ENCODE peak calls at places on chromosomes 6 and 20, in nine cellular contexts. One of them, this sample, is unnamed.

GRCh38 chr6:163860194-163861081 is 445.9 kb downstream of the QKI start:
- DNase-seq in fibroblast of lung: peak; percentile 78
- DNase-seq in SW480: peak; percentile 93
- DNase-seq in stimulated activated CD4-positive, alpha-beta T cell treated with anti-CD3 and anti-CD28 coated beads, Interleukin-1b, Interleukin-23, amount 100 ng/mL, for 48 hours: no peak
- DNase-seq in spleen: no peak
- DNase-seq in neural crest cell: no peak
- DNase-seq in psoas muscle: no peak
- DNase-seq in Caco-2: peak; percentile 46
- DNase-seq in natural killer cell treated with Interleukin-12 subunit alpha and Interleukin-12 subunit beta and Interleukin-15 and Interleukin-18, amount 100 ng/mL, for 72 hours: no peak
- DNase-seq in this sample: peak; percentile 16

GRCh38 chr6:49269190-49269589 is 193.9 kb downstream of the MMUT start:
- DNase-seq in fibroblast of lung: peak; percentile 5
- DNase-seq in SW480: no peak
- DNase-seq in stimulated activated CD4-positive, alpha-beta T cell treated with anti-CD3 and anti-CD28 coated beads, Interleukin-1b, Interleukin-23, amount 100 ng/mL, for 48 hours: no peak
- DNase-seq in spleen: no peak
- DNase-seq in neural crest cell: no peak
- DNase-seq in psoas muscle: no peak
- DNase-seq in Caco-2: no peak
- DNase-seq in natural killer cell treated with Interleukin-12 subunit alpha and Interleukin-12 subunit beta and Interleukin-15 and Interleukin-18, amount 100 ng/mL, for 72 hours: no peak
- DNase-seq in this sample: no peak

GRCh38 chr6:22205266-22205665 is 91.6 kb downstream of the PRL start:
- DNase-seq in fibroblast of lung: no peak
- DNase-seq in SW480: no peak
- DNase-seq in stimulated activated CD4-positive, alpha-beta T cell treated with anti-CD3 and anti-CD28 coated beads, Interleukin-1b, Interleukin-23, amount 100 ng/mL, for 48 hours: no peak
- DNase-seq in spleen: no peak
- DNase-seq in neural crest cell: no peak
- DNase-seq in psoas muscle: no peak
- DNase-seq in Caco-2: no peak
- DNase-seq in natural killer cell treated with Interleukin-12 subunit alpha and Interleukin-12 subunit beta and Interleukin-15 and Interleukin-18, amount 100 ng/mL, for 72 hours: no peak
- DNase-seq in this sample: no peak

GRCh38 chr6:83592770-83593394 is 80.5 kb downstream of the PRSS35 start:
- DNase-seq in fibroblast of lung: peak; percentile 8
- DNase-seq in SW480: peak; percentile 45
- DNase-seq in stimulated activated CD4-positive, alpha-beta T cell treated with anti-CD3 and anti-CD28 coated beads, Interleukin-1b, Interleukin-23, amount 100 ng/mL, for 48 hours: no peak
- DNase-seq in spleen: no peak
- DNase-seq in neural crest cell: no peak
- DNase-seq in psoas muscle: no peak
- DNase-seq in Caco-2: peak; percentile 41
- DNase-seq in natural killer cell treated with Interleukin-12 subunit alpha and Interleukin-12 subunit beta and Interleukin-15 and Interleukin-18, amount 100 ng/mL, for 72 hours: no peak
- DNase-seq in this sample: peak; percentile 47

GRCh38 chr6:161094904-161095440 is 103.4 kb downstream of the MAP3K4 start:
- DNase-seq in fibroblast of lung: no peak
- DNase-seq in SW480: no peak
- DNase-seq in stimulated activated CD4-positive, alpha-beta T cell treated with anti-CD3 and anti-CD28 coated beads, Interleukin-1b, Interleukin-23, amount 100 ng/mL, for 48 hours: no peak
- DNase-seq in spleen: no peak
- DNase-seq in neural crest cell: no peak
- DNase-seq in psoas muscle: no peak
- DNase-seq in Caco-2: no peak
- DNase-seq in natural killer cell treated with Interleukin-12 subunit alpha and Interleukin-12 subunit beta and Interleukin-15 and Interleukin-18, amount 100 ng/mL, for 72 hours: no peak
- DNase-seq in this sample: no peak

GRCh38 chr6:155580904-155581303 is 125.3 kb upstream of the NOX3 start:
- DNase-seq in fibroblast of lung: no peak
- DNase-seq in SW480: no peak
- DNase-seq in stimulated activated CD4-positive, alpha-beta T cell treated with anti-CD3 and anti-CD28 coated beads, Interleukin-1b, Interleukin-23, amount 100 ng/mL, for 48 hours: no peak
- DNase-seq in spleen: no peak
- DNase-seq in neural crest cell: no peak
- DNase-seq in psoas muscle: no peak
- DNase-seq in Caco-2: no peak
- DNase-seq in natural killer cell treated with Interleukin-12 subunit alpha and Interleukin-12 subunit beta and Interleukin-15 and Interleukin-18, amount 100 ng/mL, for 72 hours: no peak
- DNase-seq in this sample: no peak

GRCh38 chr6:145602927-145603326 is 132.4 kb downstream of the EPM2A start:
- DNase-seq in fibroblast of lung: no peak
- DNase-seq in SW480: no peak
- DNase-seq in stimulated activated CD4-positive, alpha-beta T cell treated with anti-CD3 and anti-CD28 coated beads, Interleukin-1b, Interleukin-23, amount 100 ng/mL, for 48 hours: no peak
- DNase-seq in spleen: no peak
- DNase-seq in neural crest cell: no peak
- DNase-seq in psoas muscle: no peak
- DNase-seq in Caco-2: no peak
- DNase-seq in natural killer cell treated with Interleukin-12 subunit alpha and Interleukin-12 subunit beta and Interleukin-15 and Interleukin-18, amount 100 ng/mL, for 72 hours: no peak
- DNase-seq in this sample: no peak

GRCh38 chr6:155219858-155220301 is 43.9 kb upstream of the CLDN20 start:
- DNase-seq in fibroblast of lung: no peak
- DNase-seq in SW480: no peak
- DNase-seq in stimulated activated CD4-positive, alpha-beta T cell treated with anti-CD3 and anti-CD28 coated beads, Interleukin-1b, Interleukin-23, amount 100 ng/mL, for 48 hours: no peak
- DNase-seq in spleen: no peak
- DNase-seq in neural crest cell: no peak
- DNase-seq in psoas muscle: no peak
- DNase-seq in Caco-2: no peak
- DNase-seq in natural killer cell treated with Interleukin-12 subunit alpha and Interleukin-12 subunit beta and Interleukin-15 and Interleukin-18, amount 100 ng/mL, for 72 hours: no peak
- DNase-seq in this sample: no peak

GRCh38 chr6:122717350-122717749 is 62.2 kb upstream of the FABP7 start:
- DNase-seq in fibroblast of lung: peak; percentile 58
- DNase-seq in SW480: no peak
- DNase-seq in stimulated activated CD4-positive, alpha-beta T cell treated with anti-CD3 and anti-CD28 coated beads, Interleukin-1b, Interleukin-23, amount 100 ng/mL, for 48 hours: no peak
- DNase-seq in spleen: no peak
- DNase-seq in neural crest cell: no peak
- DNase-seq in psoas muscle: no peak
- DNase-seq in Caco-2: no peak
- DNase-seq in natural killer cell treated with Interleukin-12 subunit alpha and Interleukin-12 subunit beta and Interleukin-15 and Interleukin-18, amount 100 ng/mL, for 72 hours: no peak
- DNase-seq in this sample: no peak

GRCh38 chr20:36624068-36624813 is 18.7 kb downstream of the RAB5IF start:
- DNase-seq in fibroblast of lung: no peak
- DNase-seq in SW480: no peak
- DNase-seq in stimulated activated CD4-positive, alpha-beta T cell treated with anti-CD3 and anti-CD28 coated beads, Interleukin-1b, Interleukin-23, amount 100 ng/mL, for 48 hours: no peak
- DNase-seq in spleen: no peak
- DNase-seq in neural crest cell: no peak
- DNase-seq in psoas muscle: no peak
- DNase-seq in Caco-2: no peak
- DNase-seq in natural killer cell treated with Interleukin-12 subunit alpha and Interleukin-12 subunit beta and Interleukin-15 and Interleukin-18, amount 100 ng/mL, for 72 hours: no peak
- DNase-seq in this sample: no peak

GRCh38 chr20:5309971-5310370 is 6.8 kb downstream of the PROKR2 start:
- DNase-seq in fibroblast of lung: no peak
- DNase-seq in SW480: peak; percentile 35
- DNase-seq in stimulated activated CD4-positive, alpha-beta T cell treated with anti-CD3 and anti-CD28 coated beads, Interleukin-1b, Interleukin-23, amount 100 ng/mL, for 48 hours: no peak
- DNase-seq in spleen: no peak
- DNase-seq in neural crest cell: no peak
- DNase-seq in psoas muscle: no peak
- DNase-seq in Caco-2: no peak
- DNase-seq in natural killer cell treated with Interleukin-12 subunit alpha and Interleukin-12 subunit beta and Interleukin-15 and Interleukin-18, amount 100 ng/mL, for 72 hours: no peak
- DNase-seq in this sample: no peak

GRCh38 chr6:159169557-159170332 is 545 bp downstream of the FNDC1 start:
- DNase-seq in fibroblast of lung: peak; percentile 21
- DNase-seq in SW480: no peak
- DNase-seq in stimulated activated CD4-positive, alpha-beta T cell treated with anti-CD3 and anti-CD28 coated beads, Interleukin-1b, Interleukin-23, amount 100 ng/mL, for 48 hours: peak; percentile 33
- DNase-seq in spleen: no peak
- DNase-seq in neural crest cell: peak; percentile 20
- DNase-seq in psoas muscle: peak; percentile 24
- DNase-seq in Caco-2: no peak
- DNase-seq in natural killer cell treated with Interleukin-12 subunit alpha and Interleukin-12 subunit beta and Interleukin-15 and Interleukin-18, amount 100 ng/mL, for 72 hours: no peak
- DNase-seq in this sample: peak; percentile 76

GRCh38 chr20:48058611-48059559 is 273.6 kb upstream of the SULF2 start:
- DNase-seq in fibroblast of lung: no peak
- DNase-seq in SW480: no peak
- DNase-seq in stimulated activated CD4-positive, alpha-beta T cell treated with anti-CD3 and anti-CD28 coated beads, Interleukin-1b, Interleukin-23, amount 100 ng/mL, for 48 hours: no peak
- DNase-seq in spleen: no peak
- DNase-seq in neural crest cell: no peak
- DNase-seq in psoas muscle: no peak
- DNase-seq in Caco-2: no peak
- DNase-seq in natural killer cell treated with Interleukin-12 subunit alpha and Interleukin-12 subunit beta and Interleukin-15 and Interleukin-18, amount 100 ng/mL, for 72 hours: no peak
- DNase-seq in this sample: no peak

GRCh38 chr6:161722394-161722793 is 448.5 kb upstream of the AGPAT4 start:
- DNase-seq in fibroblast of lung: no peak
- DNase-seq in SW480: no peak
- DNase-seq in stimulated activated CD4-positive, alpha-beta T cell treated with anti-CD3 and anti-CD28 coated beads, Interleukin-1b, Interleukin-23, amount 100 ng/mL, for 48 hours: no peak
- DNase-seq in spleen: no peak
- DNase-seq in neural crest cell: no peak
- DNase-seq in psoas muscle: no peak
- DNase-seq in Caco-2: no peak
- DNase-seq in natural killer cell treated with Interleukin-12 subunit alpha and Interleukin-12 subunit beta and Interleukin-15 and Interleukin-18, amount 100 ng/mL, for 72 hours: no peak
- DNase-seq in this sample: no peak

GRCh38 chr6:153698637-153699036 is 340.4 kb upstream of the OPRM1 start:
- DNase-seq in fibroblast of lung: no peak
- DNase-seq in SW480: no peak
- DNase-seq in stimulated activated CD4-positive, alpha-beta T cell treated with anti-CD3 and anti-CD28 coated beads, Interleukin-1b, Interleukin-23, amount 100 ng/mL, for 48 hours: no peak
- DNase-seq in spleen: no peak
- DNase-seq in neural crest cell: no peak
- DNase-seq in psoas muscle: no peak
- DNase-seq in Caco-2: no peak
- DNase-seq in natural killer cell treated with Interleukin-12 subunit alpha and Interleukin-12 subunit beta and Interleukin-15 and Interleukin-18, amount 100 ng/mL, for 72 hours: no peak
- DNase-seq in this sample: no peak

GRCh38 chr20:12207875-12208274 is 290.2 kb downstream of the BTBD3 start:
- DNase-seq in fibroblast of lung: peak; percentile 48
- DNase-seq in SW480: peak; percentile 17
- DNase-seq in stimulated activated CD4-positive, alpha-beta T cell treated with anti-CD3 and anti-CD28 coated beads, Interleukin-1b, Interleukin-23, amount 100 ng/mL, for 48 hours: no peak
- DNase-seq in spleen: no peak
- DNase-seq in neural crest cell: peak; percentile 54
- DNase-seq in psoas muscle: no peak
- DNase-seq in Caco-2: peak; percentile 46
- DNase-seq in natural killer cell treated with Interleukin-12 subunit alpha and Interleukin-12 subunit beta and Interleukin-15 and Interleukin-18, amount 100 ng/mL, for 72 hours: no peak
- DNase-seq in this sample: peak; percentile 31

GRCh38 chr20:48910360-48910781 is 11.1 kb upstream of the ARFGEF2 start:
- DNase-seq in fibroblast of lung: peak; percentile 41
- DNase-seq in SW480: no peak
- DNase-seq in stimulated activated CD4-positive, alpha-beta T cell treated with anti-CD3 and anti-CD28 coated beads, Interleukin-1b, Interleukin-23, amount 100 ng/mL, for 48 hours: no peak
- DNase-seq in spleen: no peak
- DNase-seq in neural crest cell: no peak
- DNase-seq in psoas muscle: no peak
- DNase-seq in Caco-2: no peak
- DNase-seq in natural killer cell treated with Interleukin-12 subunit alpha and Interleukin-12 subunit beta and Interleukin-15 and Interleukin-18, amount 100 ng/mL, for 72 hours: no peak
- DNase-seq in this sample: no peak

GRCh38 chr6:19731286-19731685 is 105.9 kb upstream of the ID4 start:
- DNase-seq in fibroblast of lung: peak; percentile 80
- DNase-seq in SW480: peak; percentile 58
- DNase-seq in stimulated activated CD4-positive, alpha-beta T cell treated with anti-CD3 and anti-CD28 coated beads, Interleukin-1b, Interleukin-23, amount 100 ng/mL, for 48 hours: no peak
- DNase-seq in spleen: no peak
- DNase-seq in neural crest cell: no peak
- DNase-seq in psoas muscle: no peak
- DNase-seq in Caco-2: no peak
- DNase-seq in natural killer cell treated with Interleukin-12 subunit alpha and Interleukin-12 subunit beta and Interleukin-15 and Interleukin-18, amount 100 ng/mL, for 72 hours: no peak
- DNase-seq in this sample: no peak

GRCh38 chr20:23907579-23907978 is 28.0 kb upstream of the CST5 start:
- DNase-seq in fibroblast of lung: no peak
- DNase-seq in SW480: no peak
- DNase-seq in stimulated activated CD4-positive, alpha-beta T cell treated with anti-CD3 and anti-CD28 coated beads, Interleukin-1b, Interleukin-23, amount 100 ng/mL, for 48 hours: no peak
- DNase-seq in spleen: no peak
- DNase-seq in neural crest cell: no peak
- DNase-seq in psoas muscle: no peak
- DNase-seq in Caco-2: no peak
- DNase-seq in natural killer cell treated with Interleukin-12 subunit alpha and Interleukin-12 subunit beta and Interleukin-15 and Interleukin-18, amount 100 ng/mL, for 72 hours: no peak
- DNase-seq in this sample: no peak

GRCh38 chr6:167047554-167047953 is 48.4 kb downstream of the CEP43 start:
- DNase-seq in fibroblast of lung: no peak
- DNase-seq in SW480: no peak
- DNase-seq in stimulated activated CD4-positive, alpha-beta T cell treated with anti-CD3 and anti-CD28 coated beads, Interleukin-1b, Interleukin-23, amount 100 ng/mL, for 48 hours: peak; percentile 75
- DNase-seq in spleen: peak; percentile 92
- DNase-seq in neural crest cell: no peak
- DNase-seq in psoas muscle: no peak
- DNase-seq in Caco-2: no peak
- DNase-seq in natural killer cell treated with Interleukin-12 subunit alpha and Interleukin-12 subunit beta and Interleukin-15 and Interleukin-18, amount 100 ng/mL, for 72 hours: no peak
- DNase-seq in this sample: no peak

GRCh38 chr20:14334306-14334930 is 3.0 kb downstream of the FLRT3 start:
- DNase-seq in fibroblast of lung: peak; percentile 76
- DNase-seq in SW480: peak; percentile 54
- DNase-seq in stimulated activated CD4-positive, alpha-beta T cell treated with anti-CD3 and anti-CD28 coated beads, Interleukin-1b, Interleukin-23, amount 100 ng/mL, for 48 hours: no peak
- DNase-seq in spleen: no peak
- DNase-seq in neural crest cell: peak; percentile 42
- DNase-seq in psoas muscle: no peak
- DNase-seq in Caco-2: peak; percentile 69
- DNase-seq in natural killer cell treated with Interleukin-12 subunit alpha and Interleukin-12 subunit beta and Interleukin-15 and Interleukin-18, amount 100 ng/mL, for 72 hours: no peak
- DNase-seq in this sample: peak; percentile 86

GRCh38 chr6:169724554-169725269 is 412 bp upstream of the PHF10 start:
- DNase-seq in fibroblast of lung: peak; percentile 16
- DNase-seq in SW480: peak; percentile 46
- DNase-seq in stimulated activated CD4-positive, alpha-beta T cell treated with anti-CD3 and anti-CD28 coated beads, Interleukin-1b, Interleukin-23, amount 100 ng/mL, for 48 hours: peak; percentile 56
- DNase-seq in spleen: peak; percentile 93
- DNase-seq in neural crest cell: peak; percentile 80
- DNase-seq in psoas muscle: peak; percentile 52
- DNase-seq in Caco-2: peak; percentile 64
- DNase-seq in natural killer cell treated with Interleukin-12 subunit alpha and Interleukin-12 subunit beta and Interleukin-15 and Interleukin-18, amount 100 ng/mL, for 72 hours: peak; percentile 74
- DNase-seq in this sample: peak; percentile 88

GRCh38 chr20:46575794-46576495 is 25.5 kb upstream of the OCSTAMP start:
- DNase-seq in fibroblast of lung: no peak
- DNase-seq in SW480: no peak
- DNase-seq in stimulated activated CD4-positive, alpha-beta T cell treated with anti-CD3 and anti-CD28 coated beads, Interleukin-1b, Interleukin-23, amount 100 ng/mL, for 48 hours: no peak
- DNase-seq in spleen: no peak
- DNase-seq in neural crest cell: no peak
- DNase-seq in psoas muscle: no peak
- DNase-seq in Caco-2: peak; percentile 30
- DNase-seq in natural killer cell treated with Interleukin-12 subunit alpha and Interleukin-12 subunit beta and Interleukin-15 and Interleukin-18, amount 100 ng/mL, for 72 hours: no peak
- DNase-seq in this sample: no peak

GRCh38 chr20:15834857-15835256 is 738.4 kb downstream of the KIF16B start:
- DNase-seq in fibroblast of lung: no peak
- DNase-seq in SW480: no peak
- DNase-seq in stimulated activated CD4-positive, alpha-beta T cell treated with anti-CD3 and anti-CD28 coated beads, Interleukin-1b, Interleukin-23, amount 100 ng/mL, for 48 hours: no peak
- DNase-seq in spleen: no peak
- DNase-seq in neural crest cell: no peak
- DNase-seq in psoas muscle: no peak
- DNase-seq in Caco-2: no peak
- DNase-seq in natural killer cell treated with Interleukin-12 subunit alpha and Interleukin-12 subunit beta and Interleukin-15 and Interleukin-18, amount 100 ng/mL, for 72 hours: no peak
- DNase-seq in this sample: no peak

GRCh38 chr6:140623498-140623897 is 1249.0 kb upstream of the CITED2 start:
- DNase-seq in fibroblast of lung: peak; percentile 92
- DNase-seq in SW480: peak; percentile 47
- DNase-seq in stimulated activated CD4-positive, alpha-beta T cell treated with anti-CD3 and anti-CD28 coated beads, Interleukin-1b, Interleukin-23, amount 100 ng/mL, for 48 hours: no peak
- DNase-seq in spleen: no peak
- DNase-seq in neural crest cell: no peak
- DNase-seq in psoas muscle: no peak
- DNase-seq in Caco-2: no peak
- DNase-seq in natural killer cell treated with Interleukin-12 subunit alpha and Interleukin-12 subunit beta and Interleukin-15 and Interleukin-18, amount 100 ng/mL, for 72 hours: no peak
- DNase-seq in this sample: no peak

GRCh38 chr6:163414117-163414366 is 476 bp upstream of the QKI start:
- DNase-seq in fibroblast of lung: no peak
- DNase-seq in SW480: peak; percentile 67
- DNase-seq in stimulated activated CD4-positive, alpha-beta T cell treated with anti-CD3 and anti-CD28 coated beads, Interleukin-1b, Interleukin-23, amount 100 ng/mL, for 48 hours: no peak
- DNase-seq in spleen: peak; percentile 93
- DNase-seq in neural crest cell: no peak
- DNase-seq in psoas muscle: no peak
- DNase-seq in Caco-2: no peak
- DNase-seq in natural killer cell treated with Interleukin-12 subunit alpha and Interleukin-12 subunit beta and Interleukin-15 and Interleukin-18, amount 100 ng/mL, for 72 hours: no peak
- DNase-seq in this sample: no peak